ENCODE peak calls at places on chromosomes 7 and 10, in four cellular contexts. One of them, this sample, is unnamed.
A peak's percentile ranks its signal among the peaks of the same experiment; 100 is the strongest.

GRCh38 chr7:54944179-54944578 is 74.6 kb upstream of the EGFR start:
- DNase-seq in K562: no peak
- DNase-seq in HepG2: no peak
- DNase-seq in GM12878: no peak
- DNase-seq in this sample: no peak

GRCh38 chr7:44587843-44588711 is 6.0 kb upstream of the TMED4 start:
- DNase-seq in K562: no peak
- DNase-seq in GM12878: peak; percentile 53
- DNase-seq in HepG2: peak; percentile 55
- DNase-seq in this sample: no peak

GRCh38 chr10:61835069-61835908 is 66.2 kb upstream of the ARID5B start:
- DNase-seq in GM12878: peak; percentile 7
- DNase-seq in HepG2: peak; percentile 44
- DNase-seq in K562: peak; percentile 65
- DNase-seq in this sample: no peak

GRCh38 chr7:158268851-158269535 is 318.6 kb downstream of the PTPRN2 start:
- DNase-seq in GM12878: no peak
- DNase-seq in HepG2: no peak
- DNase-seq in K562: no peak
- DNase-seq in this sample: no peak

GRCh38 chr10:101121661-101122045 is 9.4 kb upstream of the TLX1 start:
- DNase-seq in GM12878: no peak
- DNase-seq in K562: no peak
- DNase-seq in HepG2: no peak
- DNase-seq in this sample: no peak

GRCh38 chr10:19929466-19930140 is 113.4 kb downstream of the PLXDC2 start:
- DNase-seq in HepG2: no peak
- DNase-seq in K562: no peak
- DNase-seq in GM12878: no peak
- DNase-seq in this sample: no peak

GRCh38 chr7:79091661-79092060 is 361.8 kb downstream of the MAGI2 start:
- DNase-seq in GM12878: no peak
- DNase-seq in HepG2: no peak
- DNase-seq in K562: no peak
- DNase-seq in this sample: no peak

GRCh38 chr10:59177031-59177861 is 803 bp downstream of the PHYHIPL start:
- DNase-seq in K562: no peak
- DNase-seq in GM12878: no peak
- DNase-seq in HepG2: peak; percentile 80
- DNase-seq in this sample: no peak

GRCh38 chr7:148650232-148650858 is 48.4 kb upstream of the CUL1 start:
- DNase-seq in HepG2: no peak
- DNase-seq in K562: no peak
- DNase-seq in GM12878: no peak
- DNase-seq in this sample: no peak

GRCh38 chr10:20041931-20042330 is 225.7 kb downstream of the PLXDC2 start:
- DNase-seq in GM12878: no peak
- DNase-seq in HepG2: no peak
- DNase-seq in K562: no peak
- DNase-seq in this sample: no peak

GRCh38 chr7:66748791-66749190 is 8.3 kb downstream of the RABGEF1 start:
- DNase-seq in HepG2: no peak
- DNase-seq in GM12878: no peak
- DNase-seq in K562: no peak
- DNase-seq in this sample: no peak

GRCh38 chr10:119268871-119269506 is 61.6 kb downstream of the GRK5 start:
- DNase-seq in HepG2: no peak
- DNase-seq in K562: no peak
- DNase-seq in GM12878: peak; percentile 78
- DNase-seq in this sample: no peak

GRCh38 chr10:79981673-79982485 is 33.0 kb upstream of the SFTPD start:
- DNase-seq in HepG2: peak; percentile 6
- DNase-seq in GM12878: no peak
- DNase-seq in K562: no peak
- DNase-seq in this sample: peak; percentile 79

GRCh38 chr10:4945706-4946348 is 17.4 kb upstream of the AKR1C1 start:
- DNase-seq in HepG2: no peak
- DNase-seq in GM12878: no peak
- DNase-seq in K562: no peak
- DNase-seq in this sample: no peak

GRCh38 chr10:15489431-15489830 is 118.3 kb upstream of the FAM171A1 start:
- DNase-seq in K562: no peak
- DNase-seq in GM12878: no peak
- DNase-seq in HepG2: no peak
- DNase-seq in this sample: no peak

GRCh38 chr10:52284416-52285013 is 29.6 kb upstream of the DKK1 start:
- DNase-seq in K562: no peak
- DNase-seq in GM12878: peak; percentile 4
- DNase-seq in HepG2: no peak
- DNase-seq in this sample: no peak

GRCh38 chr10:80132299-80133139 is at the start of gene PLAC9:
- DNase-seq in GM12878: no peak
- DNase-seq in HepG2: no peak
- DNase-seq in K562: no peak
- DNase-seq in this sample: no peak

GRCh38 chr10:123287594-123288247 is 133.5 kb downstream of the BUB3 start:
- DNase-seq in HepG2: no peak
- DNase-seq in GM12878: no peak
- DNase-seq in K562: no peak
- DNase-seq in this sample: no peak

GRCh38 chr7:54879776-54880175 is 120.8 kb upstream of the SEC61G start:
- DNase-seq in K562: no peak
- DNase-seq in GM12878: no peak
- DNase-seq in HepG2: no peak
- DNase-seq in this sample: no peak

GRCh38 chr10:81831060-81831459 is 43.9 kb upstream of the NRG3 start:
- DNase-seq in K562: no peak
- DNase-seq in GM12878: no peak
- DNase-seq in HepG2: no peak
- DNase-seq in this sample: no peak

GRCh38 chr10:97566338-97566986 is 6.1 kb upstream of the ANKRD2 start:
- DNase-seq in K562: no peak
- DNase-seq in HepG2: no peak
- DNase-seq in GM12878: no peak
- DNase-seq in this sample: no peak

GRCh38 chr7:11328309-11328708 is 354.6 kb downstream of the PHF14 start:
- DNase-seq in GM12878: no peak
- DNase-seq in K562: no peak
- DNase-seq in HepG2: no peak
- DNase-seq in this sample: no peak

GRCh38 chr10:93816123-93816747 is 58.5 kb downstream of the LGI1 start:
- DNase-seq in GM12878: no peak
- DNase-seq in HepG2: peak; percentile 9
- DNase-seq in K562: peak; percentile 23
- DNase-seq in this sample: peak; percentile 21

GRCh38 chr10:133347636-133348517 is 704 bp downstream of the PRAP1 start:
- DNase-seq in HepG2: peak; percentile 75
- DNase-seq in GM12878: no peak
- DNase-seq in K562: no peak
- DNase-seq in this sample: no peak

GRCh38 chr7:144854839-144855424 is 19.1 kb upstream of the TPK1 start:
- DNase-seq in GM12878: no peak
- DNase-seq in HepG2: peak; percentile 4
- DNase-seq in K562: peak; percentile 22
- DNase-seq in this sample: no peak

GRCh38 chr10:70891636-70892035 is 3.3 kb upstream of the PCBD1 start:
- DNase-seq in K562: no peak
- DNase-seq in GM12878: no peak
- DNase-seq in HepG2: no peak
- DNase-seq in this sample: no peak

GRCh38 chr7:122802211-122802833 is 83.9 kb downstream of the CADPS2 start:
- DNase-seq in GM12878: no peak
- DNase-seq in K562: no peak
- DNase-seq in HepG2: no peak
- DNase-seq in this sample: no peak

GRCh38 chr7:29588212-29588611 is 24.6 kb downstream of the PRR15 start:
- DNase-seq in GM12878: no peak
- DNase-seq in HepG2: no peak
- DNase-seq in K562: no peak
- DNase-seq in this sample: no peak

GRCh38 chr10:99860466-99860865 is 78.0 kb downstream of the ABCC2 start:
- DNase-seq in K562: no peak
- DNase-seq in HepG2: no peak
- DNase-seq in GM12878: no peak
- DNase-seq in this sample: no peak

GRCh38 chr10:4535531-4535930 is 290.5 kb upstream of the AKR1E2 start:
- DNase-seq in GM12878: no peak
- DNase-seq in HepG2: no peak
- DNase-seq in K562: no peak
- DNase-seq in this sample: no peak

GRCh38 chr10:91215384-91215783 is 5.1 kb upstream of the PCGF5 start:
- DNase-seq in GM12878: no peak
- DNase-seq in K562: no peak
- DNase-seq in HepG2: no peak
- DNase-seq in this sample: no peak

GRCh38 chr7:47600199-47601118 is 18.5 kb upstream of the TNS3 start:
- DNase-seq in K562: no peak
- DNase-seq in HepG2: no peak
- DNase-seq in GM12878: no peak
- DNase-seq in this sample: no peak

GRCh38 chr10:80909254-80909653 is 371.6 kb downstream of the SH2D4B start:
- DNase-seq in K562: no peak
- DNase-seq in GM12878: no peak
- DNase-seq in HepG2: no peak
- DNase-seq in this sample: no peak

GRCh38 chr7:5396542-5396941 is 27.1 kb downstream of the TNRC18 start:
- DNase-seq in K562: no peak
- DNase-seq in GM12878: peak; percentile 23
- DNase-seq in HepG2: no peak
- DNase-seq in this sample: no peak
- TF ChIP-seq ATF3 in K562: no peak
- TF ChIP-seq ATF3 in GM12878: no peak
- TF ChIP-seq ATF3 in HepG2: no peak
- TF ChIP-seq ATF3 in this sample: no peak

GRCh38 chr7:154898973-154899855 is 103.7 kb downstream of the PAXIP1 start:
- DNase-seq in HepG2: no peak
- DNase-seq in GM12878: no peak
- DNase-seq in K562: no peak
- DNase-seq in this sample: no peak

GRCh38 chr7:154899893-154900292 is 103.0 kb downstream of the PAXIP1 start:
- DNase-seq in K562: no peak
- DNase-seq in HepG2: no peak
- DNase-seq in GM12878: no peak
- DNase-seq in this sample: no peak

GRCh38 chr7:154905615-154906014 is 97.3 kb downstream of the PAXIP1 start:
- DNase-seq in HepG2: no peak
- DNase-seq in GM12878: no peak
- DNase-seq in K562: no peak
- DNase-seq in this sample: no peak

GRCh38 chr7:154903083-154903731 is 99.7 kb downstream of the PAXIP1 start:
- DNase-seq in K562: no peak
- DNase-seq in HepG2: peak; percentile 52
- DNase-seq in GM12878: no peak
- DNase-seq in this sample: no peak

DNA sequence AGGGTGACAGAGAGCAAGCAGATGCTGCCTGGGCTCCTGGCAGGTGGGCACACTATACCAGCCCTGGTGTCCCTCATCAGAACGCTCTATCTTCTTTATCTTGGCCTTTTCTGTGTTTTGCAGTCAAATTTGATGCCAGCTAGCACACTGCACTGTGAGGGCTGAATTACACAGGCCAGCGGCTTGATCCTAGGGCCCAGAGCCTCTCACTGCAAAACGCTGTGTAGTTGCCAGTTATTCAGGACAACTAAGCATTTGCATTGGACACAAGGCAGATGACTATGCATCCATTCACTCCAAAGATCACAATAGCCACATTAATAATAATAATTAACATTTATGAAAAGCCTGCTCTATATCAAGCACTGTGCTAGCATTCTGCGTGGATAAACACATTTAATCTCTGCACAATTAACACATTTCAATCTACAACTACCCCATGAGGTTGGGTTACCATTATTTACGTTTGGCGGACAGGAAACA is 100.3 kb downstream of the PAXIP1 start:
- DNase-seq in GM12878: no peak
- DNase-seq in HepG2: no peak
- DNase-seq in K562: no peak
- DNase-seq in this sample: no peak
- TF ChIP-seq SP1 in GM12878: no peak
- TF ChIP-seq SP1 in HepG2: no peak
- TF ChIP-seq SP1 in K562: no peak
- TF ChIP-seq SP1 in this sample: no peak

GRCh38 chr10:32360241-32360640 is 13.3 kb upstream of the EPC1 start:
- DNase-seq in GM12878: no peak
- DNase-seq in HepG2: peak; percentile 66
- DNase-seq in K562: no peak
- DNase-seq in this sample: no peak
- TF ChIP-seq BRCA1 in GM12878: no peak
- TF ChIP-seq BRCA1 in HepG2: no peak
- TF ChIP-seq BRCA1 in K562: no peak
- TF ChIP-seq BRCA1 in this sample: no peak

GRCh38 chr7:80232969-80233724 is 98.5 kb downstream of the GNAI1 start:
- DNase-seq in HepG2: peak; percentile 70
- DNase-seq in GM12878: no peak
- DNase-seq in K562: no peak
- DNase-seq in this sample: no peak
- TF ChIP-seq ATF3 in HepG2: no peak
- TF ChIP-seq ATF3 in GM12878: no peak
- TF ChIP-seq ATF3 in K562: no peak
- TF ChIP-seq ATF3 in this sample: no peak

DNA sequence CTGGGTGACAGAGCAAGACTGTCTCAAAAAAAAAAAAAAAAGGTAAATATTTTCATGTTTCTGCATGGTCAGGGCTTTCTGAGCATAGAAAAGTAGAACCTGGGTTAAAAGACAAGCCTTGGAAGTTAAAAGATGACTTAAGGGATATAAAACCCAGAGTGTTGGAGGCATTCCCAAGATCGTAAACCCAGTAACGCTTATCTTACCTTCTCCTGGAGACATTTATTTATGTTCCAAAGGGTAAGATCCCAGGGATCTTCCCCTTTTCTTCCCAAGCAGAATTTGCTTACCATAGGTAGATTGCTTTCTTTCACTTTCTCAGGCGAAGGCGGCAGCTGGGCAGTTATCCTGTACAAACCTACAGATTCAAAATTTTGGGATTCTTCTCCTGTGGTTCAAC is 22.2 kb downstream of the SUGCT start:
- DNase-seq in HepG2: no peak
- DNase-seq in GM12878: no peak
- DNase-seq in K562: no peak
- DNase-seq in this sample: no peak
- TF ChIP-seq SP1 in HepG2: no peak
- TF ChIP-seq SP1 in GM12878: no peak
- TF ChIP-seq SP1 in K562: no peak
- TF ChIP-seq SP1 in this sample: no peak

GRCh38 chr10:3265081-3265480 is 92.5 kb upstream of the PITRM1 start:
- DNase-seq in GM12878: no peak
- DNase-seq in K562: no peak
- DNase-seq in HepG2: no peak
- DNase-seq in this sample: no peak

GRCh38 chr10:3264178-3264867 is 91.7 kb upstream of the PITRM1 start:
- DNase-seq in HepG2: no peak
- DNase-seq in K562: no peak
- DNase-seq in GM12878: no peak
- DNase-seq in this sample: no peak

GRCh38 chr10:3261921-3262320 is 89.3 kb upstream of the PITRM1 start:
- DNase-seq in K562: no peak
- DNase-seq in HepG2: no peak
- DNase-seq in GM12878: no peak
- DNase-seq in this sample: no peak

GRCh38 chr10:3263747-3264146 is 91.2 kb upstream of the PITRM1 start:
- DNase-seq in GM12878: no peak
- DNase-seq in K562: no peak
- DNase-seq in HepG2: no peak
- DNase-seq in this sample: no peak

GRCh38 chr10:3263082-3263481 is 90.5 kb upstream of the PITRM1 start:
- DNase-seq in K562: no peak
- DNase-seq in GM12878: no peak
- DNase-seq in HepG2: no peak
- DNase-seq in this sample: no peak
- TF ChIP-seq BRCA1 in K562: no peak
- TF ChIP-seq BRCA1 in GM12878: no peak
- TF ChIP-seq BRCA1 in HepG2: no peak
- TF ChIP-seq BRCA1 in this sample: no peak